ENCODE peak calls at places on chromosomes 12 and 14, in four cellular contexts. One of them, this sample, is unnamed.

GRCh38 chr12:116053479-116054195 is 223.9 kb downstream of the MED13L start:
- DNase-seq in small intestine: peak
- DNase-seq in dorsolateral prefrontal cortex: peak
- DNase-seq in stimulated activated CD4-positive, alpha-beta T cell treated with anti-CD3 and anti-CD28 coated beads, TNF-alpha, amount 100 ng/mL, for 24 hours: no peak
- DNase-seq in this sample: peak

GRCh38 chr14:56268653-56269052 is 150.4 kb downstream of the PELI2 start:
- DNase-seq in small intestine: no peak
- DNase-seq in stimulated activated CD4-positive, alpha-beta T cell treated with anti-CD3 and anti-CD28 coated beads, TNF-alpha, amount 100 ng/mL, for 24 hours: no peak
- DNase-seq in dorsolateral prefrontal cortex: no peak
- DNase-seq in this sample: no peak

GRCh38 chr12:118290130-118290529 is 82.6 kb downstream of the TAOK3 start:
- DNase-seq in stimulated activated CD4-positive, alpha-beta T cell treated with anti-CD3 and anti-CD28 coated beads, TNF-alpha, amount 100 ng/mL, for 24 hours: no peak
- DNase-seq in small intestine: no peak
- DNase-seq in dorsolateral prefrontal cortex: no peak
- DNase-seq in this sample: no peak

GRCh38 chr12:109888179-109889020 is 8.1 kb upstream of the GLTP start:
- DNase-seq in dorsolateral prefrontal cortex: no peak
- DNase-seq in stimulated activated CD4-positive, alpha-beta T cell treated with anti-CD3 and anti-CD28 coated beads, TNF-alpha, amount 100 ng/mL, for 24 hours: no peak
- DNase-seq in small intestine: no peak
- DNase-seq in this sample: no peak

GRCh38 chr14:75833326-75834020 is 148.3 kb downstream of the TGFB3 start:
- DNase-seq in small intestine: no peak
- DNase-seq in stimulated activated CD4-positive, alpha-beta T cell treated with anti-CD3 and anti-CD28 coated beads, TNF-alpha, amount 100 ng/mL, for 24 hours: no peak
- DNase-seq in dorsolateral prefrontal cortex: no peak
- DNase-seq in this sample: no peak

GRCh38 chr12:57623811-57624390 is 9.1 kb downstream of the B4GALNT1 start:
- DNase-seq in small intestine: no peak
- DNase-seq in stimulated activated CD4-positive, alpha-beta T cell treated with anti-CD3 and anti-CD28 coated beads, TNF-alpha, amount 100 ng/mL, for 24 hours: no peak
- DNase-seq in dorsolateral prefrontal cortex: no peak
- DNase-seq in this sample: no peak

GRCh38 chr14:103232338-103232808 is 101.7 kb upstream of the EIF5 start:
- DNase-seq in stimulated activated CD4-positive, alpha-beta T cell treated with anti-CD3 and anti-CD28 coated beads, TNF-alpha, amount 100 ng/mL, for 24 hours: no peak
- DNase-seq in dorsolateral prefrontal cortex: no peak
- DNase-seq in small intestine: peak
- DNase-seq in this sample: no peak

GRCh38 chr14:99143793-99144192 is 128.2 kb downstream of the BCL11B start:
- DNase-seq in stimulated activated CD4-positive, alpha-beta T cell treated with anti-CD3 and anti-CD28 coated beads, TNF-alpha, amount 100 ng/mL, for 24 hours: no peak
- DNase-seq in dorsolateral prefrontal cortex: no peak
- DNase-seq in small intestine: no peak
- DNase-seq in this sample: no peak

GRCh38 chr12:97960741-97961608 is 498.4 kb downstream of the RMST start:
- DNase-seq in dorsolateral prefrontal cortex: no peak
- DNase-seq in small intestine: peak
- DNase-seq in stimulated activated CD4-positive, alpha-beta T cell treated with anti-CD3 and anti-CD28 coated beads, TNF-alpha, amount 100 ng/mL, for 24 hours: no peak
- DNase-seq in this sample: peak

GRCh38 chr12:114682920-114683708 is 861 bp downstream of the TBX3 start:
- DNase-seq in dorsolateral prefrontal cortex: no peak
- DNase-seq in stimulated activated CD4-positive, alpha-beta T cell treated with anti-CD3 and anti-CD28 coated beads, TNF-alpha, amount 100 ng/mL, for 24 hours: no peak
- DNase-seq in small intestine: peak
- DNase-seq in this sample: no peak

GRCh38 chr12:104672501-104673265 is 215.9 kb downstream of the CHST11 start:
- DNase-seq in stimulated activated CD4-positive, alpha-beta T cell treated with anti-CD3 and anti-CD28 coated beads, TNF-alpha, amount 100 ng/mL, for 24 hours: no peak
- DNase-seq in small intestine: no peak
- DNase-seq in dorsolateral prefrontal cortex: peak
- DNase-seq in this sample: peak

GRCh38 chr14:80278293-80279037 is 67.2 kb upstream of the DIO2 start:
- DNase-seq in dorsolateral prefrontal cortex: no peak
- DNase-seq in stimulated activated CD4-positive, alpha-beta T cell treated with anti-CD3 and anti-CD28 coated beads, TNF-alpha, amount 100 ng/mL, for 24 hours: no peak
- DNase-seq in small intestine: peak
- DNase-seq in this sample: no peak

GRCh38 chr14:75427126-75427481 is 718 bp upstream of the JDP2 start:
- DNase-seq in stimulated activated CD4-positive, alpha-beta T cell treated with anti-CD3 and anti-CD28 coated beads, TNF-alpha, amount 100 ng/mL, for 24 hours: no peak
- DNase-seq in small intestine: peak
- DNase-seq in dorsolateral prefrontal cortex: no peak
- DNase-seq in this sample: no peak

GRCh38 chr12:24909667-24910066 is 39.2 kb downstream of the BCAT1 start:
- DNase-seq in dorsolateral prefrontal cortex: no peak
- DNase-seq in small intestine: no peak
- DNase-seq in stimulated activated CD4-positive, alpha-beta T cell treated with anti-CD3 and anti-CD28 coated beads, TNF-alpha, amount 100 ng/mL, for 24 hours: no peak
- DNase-seq in this sample: no peak

GRCh38 chr14:59314953-59315599 is 126.6 kb downstream of the DAAM1 start:
- DNase-seq in stimulated activated CD4-positive, alpha-beta T cell treated with anti-CD3 and anti-CD28 coated beads, TNF-alpha, amount 100 ng/mL, for 24 hours: no peak
- DNase-seq in small intestine: peak
- DNase-seq in dorsolateral prefrontal cortex: no peak
- DNase-seq in this sample: no peak

GRCh38 chr12:84508325-84508861 is 404.2 kb downstream of the SLC6A15 start:
- DNase-seq in stimulated activated CD4-positive, alpha-beta T cell treated with anti-CD3 and anti-CD28 coated beads, TNF-alpha, amount 100 ng/mL, for 24 hours: no peak
- DNase-seq in dorsolateral prefrontal cortex: no peak
- DNase-seq in small intestine: no peak
- DNase-seq in this sample: no peak

This sample was measured in globus pallidus.